ENCODE peak calls at places on chromosomes 11 and 22, in six cellular contexts. U, Z, W, L, Y and P are unnamed samples.

GRCh38 chr11:113581713-113582112 is 106.5 kb upstream of the DRD2 start:
- DNase-seq in U (no peak), Z (no peak), W (no peak), L (no peak), Y (no peak), P (no peak)

GRCh38 chr11:71163371-71163770 is 89.0 kb downstream of the SHANK2 start:
- DNase-seq in U (no peak), Z (no peak), W (no peak), L (no peak), Y (no peak), P (no peak)

GRCh38 chr22:20057596-20058268 is 22.3 kb upstream of the DGCR8 start:
- DNase-seq in U (no peak), Z (no peak), W (peak; percentile 60), L (no peak), Y (no peak), P (no peak)

GRCh38 chr11:78251083-78251699 is 62.5 kb downstream of the USP35 start:
- DNase-seq in U (no peak), Z (no peak), W (no peak), L (no peak), Y (peak; percentile 17), P (no peak)

GRCh38 chr11:104534268-104534667 is 364.0 kb downstream of the CASP12 start:
- DNase-seq in U (no peak), Z (no peak), W (no peak), L (no peak), Y (no peak), P (peak; percentile 5)

GRCh38 chr11:58880166-58880565 is 35.7 kb upstream of the GLYATL2 start:
- DNase-seq in U (no peak), Z (no peak), W (no peak), L (no peak), Y (no peak), P (no peak)

GRCh38 chr11:2807276-2807681 is 78.3 kb downstream of the CDKN1C start:
- DNase-seq in U (no peak), Z (no peak), W (peak; percentile 34), L (no peak), Y (peak; percentile 27), P (no peak)

GRCh38 chr11:29318134-29318845 is 698.5 kb downstream of the KCNA4 start:
- DNase-seq in U (no peak), Z (no peak), W (no peak), L (no peak), Y (no peak), P (no peak)

GRCh38 chr22:48609279-48609865 is 1218.3 kb downstream of the BRD1 start:
- DNase-seq in U (no peak), Z (no peak), W (no peak), L (no peak), Y (no peak), P (no peak)

GRCh38 chr11:27857588-27857987 is 157.3 kb upstream of the BDNF start:
- DNase-seq in U (no peak), Z (no peak), W (no peak), L (no peak), Y (no peak), P (no peak)

GRCh38 chr22:32380991-32381390 is 23.3 kb downstream of the RFPL3 start:
- DNase-seq in U (no peak), Z (no peak), W (no peak), L (no peak), Y (no peak), P (no peak)

GRCh38 chr11:127919206-127920000 is 668.0 kb downstream of the ETS1 start:
- DNase-seq in U (no peak), Z (no peak), W (no peak), L (no peak), Y (no peak), P (no peak)

GRCh38 chr22:43511276-43511910 is 99.6 kb downstream of the MPPED1 start:
- DNase-seq in U (no peak), Z (no peak), W (no peak), L (no peak), Y (no peak), P (no peak)

GRCh38 chr11:1771700-1772099 is 8.0 kb upstream of the CTSD start:
- DNase-seq in U (no peak), Z (no peak), W (no peak), L (no peak), Y (no peak), P (no peak)

GRCh38 chr11:17371614-17372013 is 16.8 kb downstream of the KCNJ11 start:
- DNase-seq in U (peak; percentile 61), Z (no peak), W (no peak), L (no peak), Y (no peak), P (no peak)

GRCh38 chr11:68142028-68142412 is 20.8 kb upstream of the CHKA start:
- DNase-seq in U (no peak), Z (no peak), W (no peak), L (no peak), Y (no peak), P (no peak)

GRCh38 chr11:108975641-108976071 is 310.8 kb downstream of the DDX10 start:
- DNase-seq in U (no peak), Z (no peak), W (no peak), L (no peak), Y (no peak), P (no peak)

GRCh38 chr11:76025068-76025467 is 181.2 kb downstream of the WNT11 start:
- DNase-seq in U (no peak), Z (no peak), W (no peak), L (no peak), Y (no peak), P (no peak)

GRCh38 chr11:101617735-101618332 is 34.0 kb upstream of the TRPC6 start:
- DNase-seq in U (no peak), Z (peak; percentile 5), W (no peak), L (no peak), Y (no peak), P (no peak)

GRCh38 chr11:103792981-103793468 is 243.4 kb upstream of the DDI1 start:
- DNase-seq in U (no peak), Z (no peak), W (no peak), L (no peak), Y (no peak), P (no peak)

GRCh38 chr11:65251476-65251875 is 10.3 kb upstream of the POLA2 start:
- DNase-seq in U (no peak), Z (no peak), W (no peak), L (no peak), Y (no peak), P (no peak)

GRCh38 chr22:36330127-36330526 is 57.6 kb downstream of the MYH9 start:
- DNase-seq in U (no peak), Z (no peak), W (no peak), L (no peak), Y (no peak), P (no peak)

GRCh38 chr22:36330655-36331305 is 57.0 kb downstream of the MYH9 start:
- DNase-seq in U (no peak), Z (no peak), W (no peak), L (no peak), Y (no peak), P (no peak)

GRCh38 chr22:36327922-36328551 is 59.7 kb downstream of the MYH9 start:
- DNase-seq in U (no peak), Z (no peak), W (no peak), L (no peak), Y (no peak), P (no peak)

GRCh38 chr22:36329217-36330078 is 58.3 kb downstream of the MYH9 start:
- DNase-seq in U (peak; percentile 52), Z (peak; percentile 94), W (peak; percentile 56), L (no peak), Y (peak; percentile 89), P (peak; percentile 75)

DNA sequence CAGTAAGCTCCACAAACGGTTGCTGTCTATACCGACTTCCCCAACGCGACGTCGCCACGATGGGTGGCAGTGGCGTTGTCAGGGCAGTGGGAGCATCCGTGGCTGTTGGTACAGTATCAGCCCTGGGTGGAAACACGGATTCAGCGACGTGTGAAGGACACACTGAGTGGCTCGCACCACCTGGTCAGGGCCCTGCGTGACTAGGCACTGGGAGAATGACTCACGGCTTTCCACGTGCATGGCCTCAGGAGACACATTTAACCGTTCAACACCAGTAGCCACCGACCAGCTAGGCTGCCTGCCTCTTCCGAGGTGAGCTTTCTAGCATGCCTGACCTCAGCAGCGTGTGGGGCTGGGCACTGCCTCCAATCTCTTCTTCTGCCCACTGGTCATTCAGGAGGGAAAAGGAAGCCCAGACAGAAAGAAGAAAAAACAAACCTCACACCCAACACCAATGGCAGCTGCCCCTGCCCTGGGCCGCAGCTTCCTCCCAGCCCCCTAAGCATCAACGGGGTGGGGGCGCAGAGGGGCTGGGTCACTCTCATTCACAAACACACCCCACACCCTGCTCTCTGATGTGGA is 59.0 kb downstream of the MYH9 start:
- DNase-seq in U (no peak), Z (no peak), W (peak; percentile 32), L (peak; percentile 51), Y (no peak), P (no peak)
- H3K9ac ChIP-seq in U (peak overlapping the region; percentile 60), Z (no peak overlapping the region), W (peak overlapping the region; percentile 50), L (peak overlapping the region; percentile 57), Y (peak overlapping the region; percentile 44), P (peak overlapping the region; percentile 50)

GRCh38 chr22:36010913-36011312 is 17.7 kb downstream of the RBFOX2 start:
- DNase-seq in U (no peak), Z (no peak), W (no peak), L (no peak), Y (no peak), P (no peak)
- H3K4me3 ChIP-seq in U (no peak overlapping the region), Z (no peak overlapping the region), W (no peak overlapping the region), L (no peak overlapping the region), Y (no peak overlapping the region), P (no peak overlapping the region)

DNA sequence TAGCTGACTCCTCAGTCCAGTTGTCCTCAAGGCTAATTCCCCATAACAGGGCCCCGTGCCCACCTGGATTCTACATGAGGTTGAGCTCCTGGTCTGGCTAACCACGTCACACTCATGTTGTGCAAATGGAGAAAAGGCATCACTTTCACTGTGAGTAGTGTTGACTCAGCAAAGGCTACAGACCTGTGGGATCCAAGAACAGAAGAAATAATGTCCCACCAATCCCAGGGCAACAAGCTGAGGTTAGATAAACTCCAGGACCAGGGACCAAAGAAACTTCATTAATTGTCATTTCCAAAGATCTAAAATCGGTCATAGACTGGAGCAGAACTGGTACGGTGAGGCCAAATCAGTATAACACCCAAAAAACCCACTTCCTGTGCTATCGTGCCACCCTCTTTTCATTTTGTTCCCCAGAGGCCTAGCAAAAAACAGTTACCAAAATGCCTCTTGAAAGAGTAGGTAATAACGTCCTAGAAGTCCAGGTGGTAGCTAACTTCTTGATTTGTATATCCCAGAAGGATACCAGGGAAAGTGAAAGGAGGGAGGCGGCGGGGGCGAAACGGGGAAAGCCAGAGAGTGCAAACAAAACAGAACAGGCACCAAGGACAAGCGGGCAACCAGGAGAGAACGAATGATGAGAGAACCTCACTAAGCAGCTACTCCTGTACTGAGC is 1.4 kb downstream of the PCSK7 start:
- DNase-seq in U (no peak), Z (no peak), W (no peak), L (peak; percentile 45), Y (no peak), P (no peak)
- TF ChIP-seq ZNF274 in U (no peak), Z (no peak), W (no peak), L (no peak), Y (no peak), P (no peak)

DNA sequence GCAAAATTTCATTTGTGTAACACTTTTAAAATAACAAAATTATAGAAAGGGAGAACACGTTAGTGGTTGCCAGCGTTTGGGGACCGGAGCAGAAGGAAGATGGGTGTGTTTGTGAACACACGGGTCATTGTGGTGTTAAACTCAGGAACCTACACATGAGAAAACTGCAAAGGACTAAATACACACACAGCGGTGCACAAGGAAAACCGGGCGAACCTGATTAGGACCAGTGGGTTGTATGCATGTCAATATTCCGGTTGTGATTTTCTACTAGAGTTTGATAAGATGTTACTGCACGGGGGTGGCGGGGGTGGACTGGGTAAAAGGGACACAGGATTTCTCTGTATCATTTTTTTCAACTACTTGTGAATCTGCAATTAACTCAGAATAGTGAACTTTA is 351.2 kb downstream of the OPCML start:
- DNase-seq in U (no peak), Z (no peak), W (no peak), L (no peak), Y (no peak), P (no peak)
- H3K9ac ChIP-seq in U (no peak overlapping the region), Z (no peak overlapping the region), W (no peak overlapping the region), L (no peak overlapping the region), Y (no peak overlapping the region), P (no peak overlapping the region)